ENCODE peak calls at places on chromosome 18, in nine cellular contexts. W, X, F, I, Z, R, O, D and V are unnamed samples.

GRCh38 chr18:62183578-62184195 is 3.2 kb downstream of the PIGN start:
- DNase-seq in W (peak), X (no peak), F (peak), I (peak), Z (peak), R (peak), O (peak), D (peak), V (peak)

GRCh38 chr18:68494802-68495560 is 219.9 kb downstream of the TMX3 start:
- DNase-seq in W (no peak), X (no peak), F (no peak), I (peak), Z (peak), R (peak), O (peak), D (no peak), V (peak)

GRCh38 chr18:46174317-46175039 is 70.3 kb downstream of the HAUS1 start:
- DNase-seq in W (peak), X (peak), F (peak), I (no peak), Z (peak), R (peak), O (peak), D (peak), V (peak)

GRCh38 chr18:63604791-63605567 is 17.8 kb downstream of the SERPINB13 start:
- DNase-seq in W (peak), X (no peak), F (no peak), I (peak), Z (peak), R (peak), O (no peak), D (no peak), V (peak)

GRCh38 chr18:7567487-7568425 is 640 bp downstream of the PTPRM start:
- DNase-seq in W (no peak), X (no peak), F (no peak), I (no peak), Z (peak), R (peak), O (peak), D (peak), V (peak)

GRCh38 chr18:24126155-24126947 is 12.5 kb upstream of the CABYR start:
- DNase-seq in W (no peak), X (no peak), F (no peak), I (no peak), Z (peak), R (peak), O (no peak), D (no peak), V (no peak)

GRCh38 chr18:23504720-23505119 is 1.4 kb downstream of the RMC1 start:
- DNase-seq in W (no peak), X (no peak), F (peak), I (no peak), Z (no peak), R (no peak), O (peak), D (no peak), V (no peak)

GRCh38 chr18:12828116-12829051 is 55.7 kb downstream of the PTPN2 start:
- DNase-seq in W (no peak), X (no peak), F (no peak), I (no peak), Z (no peak), R (peak), O (no peak), D (no peak), V (no peak)

GRCh38 chr18:70453058-70453775 is 164.4 kb downstream of the SOCS6 start:
- DNase-seq in W (no peak), X (no peak), F (no peak), I (no peak), Z (no peak), R (peak), O (no peak), D (no peak), V (no peak)

GRCh38 chr18:37327063-37327577 is 238.5 kb downstream of the CELF4 start:
- DNase-seq in W (no peak), X (no peak), F (no peak), I (no peak), Z (no peak), R (no peak), O (no peak), D (no peak), V (peak)

GRCh38 chr18:43303376-43303775 is 26.1 kb upstream of the SYT4 start:
- DNase-seq in W (no peak), X (no peak), F (no peak), I (no peak), Z (peak), R (no peak), O (no peak), D (no peak), V (peak)

GRCh38 chr18:55779711-55780590 is 192.0 kb upstream of the TCF4 start:
- DNase-seq in W (no peak), X (peak), F (peak), I (no peak), Z (peak), R (peak), O (peak), D (peak), V (peak)
- TF ChIP-seq CTCF in W (no peak), X (peak), F (no peak), I (peak), Z (no peak), R (peak), O (no peak), D (no peak), V (no peak)

GRCh38 chr18:22033085-22033484 is 136.3 kb upstream of the GATA6 start:
- DNase-seq in W (no peak), X (no peak), F (no peak), I (no peak), Z (no peak), R (no peak), O (no peak), D (no peak), V (no peak)
- H3K4me3 ChIP-seq in W (no peak), X (no peak), F (no peak), I (no peak), Z (no peak), R (no peak), O (no peak), D (no peak), V (no peak)

GRCh38 chr18:51196116-51196810 is 1.2 kb downstream of the MEX3C start:
- DNase-seq in W (no peak), X (no peak), F (peak), I (no peak), Z (peak), R (peak), O (peak), D (peak), V (peak)
- TF ChIP-seq CTCF in W (no peak), X (no peak), F (no peak), I (no peak), Z (no peak), R (no peak), O (no peak), D (no peak), V (no peak)

GRCh38 chr18:74081966-74082365 is 65.7 kb downstream of the FBXO15 start:
- DNase-seq in W (no peak), X (no peak), F (no peak), I (no peak), Z (no peak), R (no peak), O (no peak), D (no peak), V (peak)

GRCh38 chr18:74084184-74084583 is 63.5 kb downstream of the FBXO15 start:
- DNase-seq in W (no peak), X (no peak), F (no peak), I (no peak), Z (no peak), R (no peak), O (no peak), D (no peak), V (no peak)

GRCh38 chr18:74082476-74083070 is 65.1 kb downstream of the FBXO15 start:
- DNase-seq in W (no peak), X (peak), F (peak), I (no peak), Z (peak), R (peak), O (peak), D (peak), V (peak)

GRCh38 chr18:74078257-74078656 is 69.4 kb downstream of the FBXO15 start:
- DNase-seq in W (no peak), X (no peak), F (no peak), I (no peak), Z (no peak), R (no peak), O (no peak), D (no peak), V (no peak)

GRCh38 chr18:74083071-74083954 is 64.3 kb downstream of the FBXO15 start:
- DNase-seq in W (no peak), X (no peak), F (no peak), I (no peak), Z (no peak), R (no peak), O (no peak), D (no peak), V (no peak)
- H3K4me3 ChIP-seq in W (no peak), X (peak), F (no peak), I (no peak), Z (no peak), R (no peak), O (no peak), D (no peak), V (no peak)

GRCh38 chr18:56638232-56639093 is at the start of gene TXNL1:
- DNase-seq in W (peak), X (peak), F (peak), I (peak), Z (peak), R (peak), O (peak), D (peak), V (peak)
- TF ChIP-seq CTCF in W (no peak), X (peak), F (no peak), I (no peak), Z (no peak), R (no peak), O (no peak), D (no peak), V (no peak)

GRCh38 chr18:44697315-44697714 is 16.6 kb downstream of the SETBP1 start:
- DNase-seq in W (no peak), X (no peak), F (no peak), I (no peak), Z (no peak), R (no peak), O (no peak), D (no peak), V (no peak)
- H3K4me3 ChIP-seq in W (no peak), X (no peak), F (no peak), I (no peak), Z (no peak), R (no peak), O (no peak), D (no peak), V (no peak)

GRCh38 chr18:32711862-32712261 is 61.0 kb downstream of the KLHL14 start:
- DNase-seq in W (no peak), X (no peak), F (no peak), I (no peak), Z (no peak), R (no peak), O (no peak), D (no peak), V (no peak)
- TF ChIP-seq CTCF in W (no peak), X (no peak), F (no peak), I (no peak), Z (no peak), R (no peak), O (no peak), D (no peak), V (no peak)

GRCh38 chr18:60883594-60883993 is 449.6 kb upstream of the CDH20 start:
- DNase-seq in W (no peak), X (no peak), F (no peak), I (no peak), Z (no peak), R (no peak), O (no peak), D (no peak), V (peak)

GRCh38 chr18:60875957-60876507 is 457.2 kb upstream of the CDH20 start:
- DNase-seq in W (no peak), X (no peak), F (no peak), I (no peak), Z (no peak), R (no peak), O (no peak), D (no peak), V (no peak)

DNA sequence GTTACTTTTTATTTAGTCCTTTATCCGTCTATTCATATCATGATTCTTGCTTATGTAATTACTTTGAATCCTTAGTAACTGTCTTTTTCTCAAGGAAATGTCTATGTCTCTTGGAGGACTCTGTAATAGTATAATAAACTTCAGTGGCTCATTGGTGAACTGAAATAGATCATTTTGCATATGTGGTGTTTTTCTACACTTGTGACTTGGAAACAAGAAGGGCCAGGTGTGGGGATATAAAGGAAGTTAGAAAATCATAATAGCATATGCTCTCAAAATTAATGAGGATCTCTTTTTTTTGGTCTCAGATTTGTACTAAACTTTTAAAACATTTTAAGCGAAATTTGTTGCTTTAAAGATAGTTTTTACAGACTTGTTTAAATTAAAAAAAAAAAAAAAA is 453.0 kb upstream of the CDH20 start:
- DNase-seq in W (no peak), X (no peak), F (no peak), I (no peak), Z (no peak), R (no peak), O (no peak), D (no peak), V (no peak)
- H3K4me3 ChIP-seq in W (no peak), X (no peak), F (no peak), I (no peak), Z (no peak), R (no peak), O (no peak), D (no peak), V (no peak)